ENCODE peak calls at places on chromosomes 7 and 10, in ten cellular contexts. H, U, P, T, N, B, Z, Y, L and W are unnamed samples.

GRCh38 chr7:151113344-151114150 is 27.3 kb downstream of the AGAP3 start:
- DNase-seq in H (no peak), U (peak; percentile 65), P (no peak), T (no peak), N (no peak), B (peak; percentile 33), Z (no peak), Y (no peak), L (peak; percentile 66), W (no peak)

GRCh38 chr10:122054046-122055025 is 65.4 kb downstream of the TACC2 start:
- DNase-seq in H (no peak), U (peak; percentile 74), P (no peak), T (no peak), N (no peak), B (peak; percentile 48), Z (no peak), Y (no peak), L (peak; percentile 64), W (no peak)

GRCh38 chr10:91289295-91289694 is 68.8 kb downstream of the PCGF5 start:
- DNase-seq in H (no peak), U (no peak), P (no peak), T (no peak), N (no peak), B (no peak), Z (no peak), Y (no peak), L (no peak), W (no peak)

GRCh38 chr7:157006205-157006747 is 4.2 kb downstream of the MNX1 start:
- DNase-seq in H (no peak), U (peak; percentile 63), P (peak; percentile 76), T (no peak), N (no peak), B (no peak), Z (no peak), Y (no peak), L (no peak), W (no peak)

GRCh38 chr10:79053081-79053434 is 15.7 kb upstream of the ZMIZ1 start:
- DNase-seq in H (no peak), U (no peak), P (peak; percentile 35), T (no peak), N (no peak), B (no peak), Z (no peak), Y (no peak), L (no peak), W (peak; percentile 4)

GRCh38 chr7:36198854-36199266 is 45.8 kb downstream of the EEPD1 start:
- DNase-seq in H (no peak), U (no peak), P (no peak), T (no peak), N (no peak), B (no peak), Z (no peak), Y (no peak), L (no peak), W (no peak)

GRCh38 chr7:5420108-5420840 is 3.4 kb downstream of the TNRC18 start:
- DNase-seq in H (no peak), U (no peak), P (no peak), T (no peak), N (no peak), B (no peak), Z (no peak), Y (no peak), L (no peak), W (no peak)

GRCh38 chr7:14047709-14048399 is 58.4 kb upstream of the ETV1 start:
- DNase-seq in H (no peak), U (no peak), P (no peak), T (no peak), N (no peak), B (no peak), Z (no peak), Y (no peak), L (no peak), W (no peak)

GRCh38 chr10:7192831-7193348 is 217.9 kb downstream of the SFMBT2 start:
- DNase-seq in H (no peak), U (no peak), P (no peak), T (no peak), N (peak; percentile 41), B (no peak), Z (no peak), Y (peak; percentile 24), L (no peak), W (no peak)

GRCh38 chr7:158749396-158749795 is 44.8 kb upstream of the NCAPG2 start:
- DNase-seq in H (no peak), U (no peak), P (no peak), T (no peak), N (no peak), B (no peak), Z (no peak), Y (no peak), L (no peak), W (no peak)

GRCh38 chr10:121942749-121943148 is 14.9 kb upstream of the ATE1 start:
- DNase-seq in H (no peak), U (no peak), P (no peak), T (no peak), N (no peak), B (peak; percentile 91), Z (no peak), Y (no peak), L (peak; percentile 91), W (no peak)

GRCh38 chr7:12316925-12317324 is 86.7 kb downstream of the VWDE start:
- DNase-seq in H (no peak), U (no peak), P (no peak), T (no peak), N (no peak), B (no peak), Z (no peak), Y (no peak), L (no peak), W (no peak)

GRCh38 chr10:133127291-133128125 is 32.5 kb upstream of the KNDC1 start:
- DNase-seq in H (no peak), U (peak; percentile 65), P (no peak), T (no peak), N (no peak), B (no peak), Z (no peak), Y (no peak), L (no peak), W (peak; percentile 8)

GRCh38 chr7:102170417-102170970 is 116.2 kb upstream of the SH2B2 start:
- DNase-seq in H (no peak), U (peak; percentile 45), P (no peak), T (no peak), N (no peak), B (peak; percentile 32), Z (no peak), Y (no peak), L (peak; percentile 55), W (peak; percentile 51)

GRCh38 chr10:112365014-112365432 is 8.9 kb upstream of the ACSL5 start:
- DNase-seq in H (no peak), U (no peak), P (no peak), T (no peak), N (no peak), B (no peak), Z (no peak), Y (no peak), L (no peak), W (no peak)

GRCh38 chr10:28734940-28735759 is 57.8 kb downstream of the BAMBI start:
- DNase-seq in H (no peak), U (no peak), P (no peak), T (no peak), N (no peak), B (peak; percentile 45), Z (no peak), Y (no peak), L (peak; percentile 93), W (no peak)

GRCh38 chr10:26837139-26837538 is 23.6 kb downstream of the ABI1 start:
- DNase-seq in H (no peak), U (no peak), P (no peak), T (no peak), N (no peak), B (no peak), Z (no peak), Y (no peak), L (no peak), W (no peak)

GRCh38 chr10:70551971-70552422 is 50.5 kb downstream of the PRF1 start:
- DNase-seq in H (no peak), U (no peak), P (no peak), T (no peak), N (no peak), B (peak; percentile 91), Z (no peak), Y (no peak), L (peak; percentile 91), W (no peak)

GRCh38 chr10:15166325-15166724 is 2.2 kb downstream of the NMT2 start:
- DNase-seq in H (no peak), U (no peak), P (no peak), T (no peak), N (no peak), B (no peak), Z (no peak), Y (no peak), L (no peak), W (peak; percentile 90)

GRCh38 chr10:77507313-77507712 is 130.3 kb downstream of the KCNMA1 start:
- DNase-seq in H (no peak), U (no peak), P (no peak), T (no peak), N (no peak), B (no peak), Z (no peak), Y (no peak), L (no peak), W (no peak)

GRCh38 chr7:30505174-30505697 is 607 bp upstream of the GGCT start:
- DNase-seq in H (no peak), U (no peak), P (no peak), T (no peak), N (no peak), B (no peak), Z (no peak), Y (no peak), L (no peak), W (no peak)

GRCh38 chr10:21617267-21617666 is 83.2 kb downstream of the MLLT10 start:
- DNase-seq in H (no peak), U (no peak), P (no peak), T (no peak), N (no peak), B (peak; percentile 5), Z (no peak), Y (no peak), L (no peak), W (no peak)

GRCh38 chr10:96718304-96718990 is 1.9 kb downstream of the PIK3AP1 start:
- DNase-seq in H (no peak), U (no peak), P (no peak), T (no peak), N (no peak), B (no peak), Z (no peak), Y (no peak), L (no peak), W (no peak)

GRCh38 chr10:126431816-126432215 is 43.5 kb upstream of the ADAM12 start:
- DNase-seq in H (no peak), U (no peak), P (no peak), T (no peak), N (no peak), B (no peak), Z (no peak), Y (no peak), L (no peak), W (no peak)

GRCh38 chr7:135578569-135578968 is 20.9 kb downstream of the NUP205 start:
- DNase-seq in H (no peak), U (no peak), P (no peak), T (no peak), N (no peak), B (no peak), Z (no peak), Y (no peak), L (no peak), W (no peak)

GRCh38 chr7:158314394-158314793 is 273.2 kb downstream of the PTPRN2 start:
- DNase-seq in H (no peak), U (peak; percentile 14), P (no peak), T (no peak), N (no peak), B (no peak), Z (no peak), Y (no peak), L (no peak), W (no peak)

GRCh38 chr7:83005410-83005809 is 157.3 kb downstream of the PCLO start:
- DNase-seq in H (no peak), U (no peak), P (no peak), T (no peak), N (no peak), B (no peak), Z (no peak), Y (no peak), L (no peak), W (no peak)

GRCh38 chr10:19815478-19816419 is 483 bp upstream of the PLXDC2 start:
- DNase-seq in H (no peak), U (peak; percentile 86), P (peak; percentile 88), T (peak; percentile 49), N (no peak), B (peak; percentile 41), Z (no peak), Y (no peak), L (peak; percentile 48), W (peak; percentile 90)